ENCODE peak calls at places on chromosomes 7 and 10, in six cellular contexts. G is GM12865, T is type B pancreatic cell, K is AG09319, H is endothelial cell, X is lower leg skin. N is an unnamed sample.

GRCh38 chr7:17233643-17234397 is 64.6 kb upstream of the AHR start:
- DNase-seq in G (peak; percentile 58), T (no peak), K (no peak), H (no peak), X (no peak), N (peak; percentile 2)

GRCh38 chr10:61779950-61780659 is 117.4 kb downstream of the CABCOCO1 start:
- DNase-seq in G (no peak), T (no peak), K (no peak), H (no peak), X (no peak), N (peak; percentile 87)

GRCh38 chr7:99092064-99092720 is 51.7 kb downstream of the SMURF1 start:
- DNase-seq in G (no peak), T (no peak), K (no peak), H (no peak), X (no peak), N (no peak)

GRCh38 chr10:125023862-125024495 is 82.1 kb downstream of the ZRANB1 start:
- DNase-seq in G (no peak), T (no peak), K (no peak), H (no peak), X (peak; percentile 54), N (no peak)

GRCh38 chr7:55623617-55624016 is 51.3 kb upstream of the VOPP1 start:
- DNase-seq in G (no peak), T (no peak), K (no peak), H (no peak), X (no peak), N (no peak)

GRCh38 chr10:56728349-56728748 is 367.3 kb upstream of the ZWINT start:
- DNase-seq in G (no peak), T (no peak), K (no peak), H (no peak), X (no peak), N (no peak)

GRCh38 chr10:12700557-12700874 is 301.0 kb downstream of the CCDC3 start:
- DNase-seq in G (no peak), T (no peak), K (no peak), H (no peak), X (no peak), N (no peak)

GRCh38 chr7:2012044-2012900 is 220.5 kb downstream of the MAD1L1 start:
- DNase-seq in G (no peak), T (no peak), K (no peak), H (no peak), X (no peak), N (no peak)

GRCh38 chr10:87845624-87846377 is 17.5 kb downstream of the KLLN start:
- DNase-seq in G (no peak), T (no peak), K (no peak), H (no peak), X (no peak), N (peak; percentile 55)

GRCh38 chr7:16260236-16260728 is 161.1 kb downstream of the CRPPA start:
- DNase-seq in G (no peak), T (no peak), K (no peak), H (no peak), X (no peak), N (no peak)

GRCh38 chr7:5217851-5218331 is 27.9 kb downstream of the WIPI2 start:
- DNase-seq in G (peak; percentile 61), T (no peak), K (no peak), H (no peak), X (no peak), N (no peak)

GRCh38 chr7:155776606-155777005 is 35.7 kb downstream of the SHH start:
- DNase-seq in G (no peak), T (no peak), K (no peak), H (no peak), X (no peak), N (no peak)

GRCh38 chr7:141128506-141128905 is 54.6 kb downstream of the TMEM178B start:
- DNase-seq in G (no peak), T (no peak), K (no peak), H (no peak), X (no peak), N (no peak)

GRCh38 chr10:23171232-23171876 is 20.8 kb upstream of the PTF1A start:
- DNase-seq in G (no peak), T (no peak), K (no peak), H (peak; percentile 74), X (no peak), N (no peak)

GRCh38 chr10:29239569-29240472 is 49.0 kb upstream of the LYZL1 start:
- DNase-seq in G (peak; percentile 48), T (no peak), K (no peak), H (peak; percentile 56), X (no peak), N (no peak)
- TF ChIP-seq CTCF in G (peak; percentile 72), T (peak; percentile 71), K (peak; percentile 18), H (peak; percentile 63), X (no peak), N (peak; percentile 77)

GRCh38 chr10:77907900-77908717 is 18.4 kb downstream of the DLG5 start:
- DNase-seq in G (peak; percentile 46), T (no peak), K (no peak), H (no peak), X (no peak), N (no peak)
- TF ChIP-seq CTCF in G (peak; percentile 36), T (peak; percentile 20), K (no peak), H (no peak), X (no peak), N (no peak)

GRCh38 chr10:85580585-85580984 is 786.0 kb downstream of the GRID1 start:
- DNase-seq in G (no peak), T (no peak), K (no peak), H (no peak), X (no peak), N (no peak)
- TF ChIP-seq CTCF in G (no peak), T (no peak), K (no peak), H (no peak), X (no peak), N (no peak)

GRCh38 chr10:52779541-52780390 is 7.2 kb upstream of the MBL2 start:
- DNase-seq in G (peak; percentile 68), T (peak; percentile 86), K (peak; percentile 12), H (peak; percentile 92), X (no peak), N (peak; percentile 44)

GRCh38 chr10:52775132-52775647 is 2.6 kb upstream of the MBL2 start:
- DNase-seq in G (no peak), T (no peak), K (no peak), H (no peak), X (no peak), N (no peak)

GRCh38 chr10:52778511-52779392 is 6.2 kb upstream of the MBL2 start:
- DNase-seq in G (peak; percentile 18), T (no peak), K (no peak), H (peak; percentile 27), X (no peak), N (peak; percentile 39)

GRCh38 chr10:52776471-52776903 is 3.9 kb upstream of the MBL2 start:
- DNase-seq in G (no peak), T (no peak), K (no peak), H (no peak), X (no peak), N (no peak)

DNA sequence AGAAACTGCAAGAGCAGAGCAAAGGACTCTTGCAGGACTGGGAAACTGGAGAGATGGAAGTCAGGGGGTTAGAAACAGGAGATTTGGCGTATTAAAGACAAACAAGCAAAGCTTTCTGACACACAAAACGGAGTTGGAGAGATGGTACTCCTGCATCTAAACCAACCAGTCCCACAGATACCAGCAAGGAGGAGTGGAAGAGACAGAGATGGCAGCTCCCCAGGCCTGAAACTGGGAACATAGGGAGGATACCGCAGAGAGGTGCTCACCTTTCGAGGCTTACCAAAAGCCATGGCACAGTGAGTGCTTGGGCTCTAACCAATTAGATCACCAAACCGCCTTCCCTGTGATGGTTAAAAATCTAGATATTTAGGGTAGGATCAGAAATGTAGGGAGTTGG is 4.8 kb upstream of the MBL2 start:
- DNase-seq in G (no peak), T (no peak), K (no peak), H (no peak), X (no peak), N (no peak)
- TF ChIP-seq CTCF in G (no peak), T (no peak), K (no peak), H (no peak), X (no peak), N (no peak)

GRCh38 chr7:139827042-139827441 is 2.0 kb upstream of the TBXAS1 start:
- DNase-seq in G (peak; percentile 47), T (no peak), K (no peak), H (no peak), X (no peak), N (no peak)
- TF ChIP-seq CTCF in G (peak; percentile 39), T (no peak), K (no peak), H (no peak), X (no peak), N (no peak)

GRCh38 chr10:132383026-132383565 is 13.9 kb upstream of the PWWP2B start:
- DNase-seq in G (no peak), T (no peak), K (no peak), H (no peak), X (no peak), N (no peak)
- TF ChIP-seq CTCF in G (no peak), T (no peak), K (no peak), H (no peak), X (no peak), N (no peak)

GRCh38 chr7:21260939-21261338 is 166.9 kb upstream of the SP4 start:
- DNase-seq in G (no peak), T (no peak), K (no peak), H (no peak), X (no peak), N (no peak)

GRCh38 chr7:21251166-21251806 is 176.6 kb upstream of the SP4 start:
- DNase-seq in G (no peak), T (no peak), K (no peak), H (no peak), X (no peak), N (no peak)

GRCh38 chr7:21261627-21262564 is 166.0 kb upstream of the SP4 start:
- DNase-seq in G (peak; percentile 83), T (no peak), K (no peak), H (peak; percentile 52), X (no peak), N (peak; percentile 6)

GRCh38 chr7:21253740-21254687 is 173.9 kb upstream of the SP4 start:
- DNase-seq in G (peak; percentile 59), T (peak; percentile 77), K (no peak), H (peak; percentile 76), X (peak; percentile 23), N (peak; percentile 19)

DNA sequence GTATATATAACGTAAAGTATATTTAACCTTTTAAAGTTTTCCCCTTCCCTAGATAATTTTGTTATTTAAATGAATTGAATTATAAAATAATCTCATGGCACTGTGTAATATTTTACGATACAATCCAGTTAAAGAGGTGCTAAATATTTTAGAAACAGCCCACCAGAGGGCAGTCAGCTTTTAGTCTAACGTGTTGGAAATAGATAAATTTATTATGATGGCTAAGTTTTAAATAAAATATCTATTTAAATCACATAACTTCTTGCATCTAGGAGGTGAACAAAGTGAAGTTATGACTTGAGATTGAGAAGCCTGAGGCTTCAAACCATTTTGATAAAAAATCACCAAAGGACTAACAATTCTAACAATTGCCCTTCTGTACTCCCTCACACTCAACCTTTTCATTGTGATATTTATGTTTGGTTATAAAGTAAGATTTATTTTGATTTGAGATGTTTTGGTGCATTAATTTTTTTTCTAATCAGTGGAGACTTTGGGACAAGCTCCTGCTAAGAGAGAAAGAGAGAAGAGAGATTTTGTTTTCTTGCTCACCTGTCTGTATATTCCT is 171.5 kb upstream of the SP4 start:
- DNase-seq in G (peak; percentile 68), T (no peak), K (no peak), H (peak; percentile 16), X (no peak), N (peak; percentile 18)
- TF ChIP-seq CTCF in G (peak; percentile 33), T (peak; percentile 87), K (peak; percentile 23), H (peak; percentile 80), X (no peak), N (peak; percentile 79)

N was measured in HFFc6.